ENCODE peak calls at places on chromosomes 3 and 15, in five cellular contexts. N, R, Z, X and F are unnamed samples.

GRCh38 chr15:101608182-101608581 is 44.0 kb downstream of the TM2D3 start:
- DNase-seq in N (no peak), R (no peak), Z (no peak), X (peak; percentile 52), F (no peak)

GRCh38 chr15:58065445-58066041 is at the start of gene ALDH1A2:
- DNase-seq in N (peak; percentile 61), R (peak; percentile 11), Z (no peak), X (peak; percentile 61), F (no peak)

GRCh38 chr3:15015456-15015855 is 49.7 kb downstream of the MRPS25 start:
- DNase-seq in N (no peak), R (no peak), Z (no peak), X (peak; percentile 93), F (no peak)

GRCh38 chr3:197154-197855 is 742 bp downstream of the CHL1 start:
- DNase-seq in N (no peak), R (peak; percentile 9), Z (no peak), X (peak; percentile 55), F (peak; percentile 84)

GRCh38 chr15:52111517-52112202 is 915 bp downstream of the BCL2L10 start:
- DNase-seq in N (no peak), R (no peak), Z (no peak), X (no peak), F (no peak)

GRCh38 chr3:17424137-17424536 is 318.3 kb downstream of the TBC1D5 start:
- DNase-seq in N (no peak), R (no peak), Z (no peak), X (no peak), F (no peak)

GRCh38 chr3:99366663-99367429 is 271.5 kb upstream of the COL8A1 start:
- DNase-seq in N (no peak), R (no peak), Z (no peak), X (no peak), F (no peak)

GRCh38 chr3:13507791-13508339 is 27.8 kb downstream of the HDAC11 start:
- DNase-seq in N (peak; percentile 63), R (no peak), Z (no peak), X (peak; percentile 63), F (no peak)

GRCh38 chr3:196775938-196776337 is 36.3 kb downstream of the PAK2 start:
- DNase-seq in N (no peak), R (no peak), Z (no peak), X (no peak), F (no peak)

GRCh38 chr15:61489571-61489970 is 260.5 kb upstream of the RORA start:
- DNase-seq in N (no peak), R (no peak), Z (no peak), X (no peak), F (no peak)

GRCh38 chr3:37287776-37288175 is 113.4 kb upstream of the LRRFIP2 start:
- DNase-seq in N (no peak), R (no peak), Z (no peak), X (no peak), F (no peak)

GRCh38 chr3:170766253-170766652 is 103.7 kb downstream of the RPL22L1 start:
- DNase-seq in N (no peak), R (no peak), Z (no peak), X (no peak), F (no peak)

GRCh38 chr3:178381971-178382370 is 154.3 kb upstream of the KCNMB2 start:
- DNase-seq in N (no peak), R (no peak), Z (no peak), X (no peak), F (no peak)

GRCh38 chr3:37892917-37893595 is 31.4 kb downstream of the CTDSPL start:
- DNase-seq in N (no peak), R (peak; percentile 29), Z (peak; percentile 52), X (peak; percentile 78), F (no peak)

GRCh38 chr3:159170436-159171003 is 368.7 kb downstream of the MFSD1 start:
- DNase-seq in N (no peak), R (no peak), Z (no peak), X (no peak), F (no peak)

GRCh38 chr3:45067486-45067885 is 41.4 kb downstream of the CLEC3B start:
- DNase-seq in N (no peak), R (no peak), Z (no peak), X (no peak), F (no peak)

GRCh38 chr3:105715372-105715771 is 153.4 kb downstream of the CBLB start:
- DNase-seq in N (no peak), R (no peak), Z (no peak), X (no peak), F (no peak)

GRCh38 chr3:17195192-17195611 is 310.4 kb downstream of the PLCL2 start:
- DNase-seq in N (no peak), R (peak; percentile 63), Z (no peak), X (no peak), F (no peak)

GRCh38 chr15:88016373-88016772 is 240.2 kb downstream of the NTRK3 start:
- DNase-seq in N (no peak), R (no peak), Z (no peak), X (no peak), F (no peak)

GRCh38 chr3:43243590-43244587 is 42.5 kb upstream of the SNRK start:
- DNase-seq in N (no peak), R (no peak), Z (no peak), X (no peak), F (no peak)

GRCh38 chr3:110881069-110881468 is 190.5 kb upstream of the NECTIN3 start:
- DNase-seq in N (no peak), R (peak; percentile 78), Z (peak; percentile 47), X (peak; percentile 54), F (peak; percentile 81)

GRCh38 chr15:46857103-46857502 is 860.2 kb upstream of the SEMA6D start:
- DNase-seq in N (no peak), R (no peak), Z (no peak), X (no peak), F (no peak)

GRCh38 chr3:154071154-154071553 is 50.0 kb upstream of the ARHGEF26 start:
- DNase-seq in N (no peak), R (no peak), Z (no peak), X (no peak), F (no peak)

GRCh38 chr15:85168642-85169173 is 187.1 kb downstream of the PDE8A start:
- DNase-seq in N (no peak), R (peak; percentile 74), Z (no peak), X (no peak), F (no peak)

GRCh38 chr3:170357920-170358854 is 672 bp downstream of the SKIL start:
- DNase-seq in N (peak; percentile 91), R (peak; percentile 81), Z (no peak), X (peak; percentile 94), F (peak; percentile 96)

GRCh38 chr15:57472861-57473260 is 96.6 kb downstream of the CGNL1 start:
- DNase-seq in N (no peak), R (no peak), Z (no peak), X (no peak), F (no peak)

GRCh38 chr15:69574506-69574905 is 121.9 kb downstream of the RPLP1 start:
- DNase-seq in N (no peak), R (no peak), Z (no peak), X (no peak), F (no peak)

GRCh38 chr15:66879511-66879910 is 177.5 kb downstream of the SMAD6 start:
- DNase-seq in N (no peak), R (no peak), Z (no peak), X (no peak), F (peak; percentile 68)

GRCh38 chr3:139937674-139938279 is 2.8 kb downstream of the CLSTN2 start:
- DNase-seq in N (no peak), R (peak; percentile 70), Z (no peak), X (peak; percentile 56), F (peak; percentile 86)

GRCh38 chr15:82828064-82828463 is 18.6 kb downstream of the WHAMM start:
- DNase-seq in N (no peak), R (peak; percentile 36), Z (peak; percentile 96), X (no peak), F (no peak)

GRCh38 chr3:155282416-155283091 is 10.9 kb downstream of the STRIT1 start:
- DNase-seq in N (no peak), R (no peak), Z (no peak), X (no peak), F (no peak)

GRCh38 chr3:41768363-41768762 is 193.5 kb downstream of the ULK4 start:
- DNase-seq in N (no peak), R (no peak), Z (no peak), X (no peak), F (no peak)

GRCh38 chr3:151169700-151170224 is 33.3 kb downstream of the GPR171 start:
- DNase-seq in N (peak; percentile 74), R (no peak), Z (no peak), X (peak; percentile 70), F (peak; percentile 88)

GRCh38 chr3:190825389-190826016 is 37.0 kb downstream of the GMNC start:
- DNase-seq in N (no peak), R (no peak), Z (peak; percentile 63), X (no peak), F (no peak)

GRCh38 chr3:65714138-65714537 is 324.6 kb downstream of the MAGI1 start:
- DNase-seq in N (peak; percentile 69), R (no peak), Z (no peak), X (no peak), F (no peak)

GRCh38 chr15:74431645-74432044 is 2.1 kb downstream of the SEMA7A start:
- DNase-seq in N (no peak), R (no peak), Z (no peak), X (peak; percentile 46), F (no peak)
- H3K4me3 ChIP-seq in N (no peak overlapping the region), R (no peak overlapping the region), Z (no peak overlapping the region), X (no peak overlapping the region), F (no peak overlapping the region)

DNA sequence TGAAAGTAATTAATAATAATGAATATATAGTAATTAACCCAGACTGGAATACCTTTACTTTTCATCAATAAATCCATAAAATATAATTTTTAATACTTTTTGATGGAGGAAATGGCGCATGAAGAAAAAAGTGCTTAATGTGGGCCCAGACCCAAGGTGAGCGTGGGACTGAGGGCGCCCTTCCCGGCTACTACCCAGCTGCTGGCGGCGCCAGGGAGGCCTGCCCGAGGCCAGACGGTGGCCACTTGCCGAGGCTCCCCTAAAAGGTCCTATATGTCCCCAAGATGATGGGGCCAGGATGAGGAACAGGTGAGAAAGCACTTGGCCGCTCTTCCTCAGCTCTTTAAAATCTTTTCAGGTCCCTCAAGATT is 29.1 kb downstream of the CCNL1 start:
- DNase-seq in N (no peak), R (no peak), Z (no peak), X (no peak), F (no peak)
- TF ChIP-seq CTCF in N (no peak), R (no peak), Z (no peak), X (no peak), F (no peak)

GRCh38 chr15:64896371-64897069 is 15.2 kb upstream of the ANKDD1A start:
- DNase-seq in N (no peak), R (no peak), Z (no peak), X (no peak), F (no peak)
- H3K4me3 ChIP-seq in N (no peak overlapping the region), R (no peak overlapping the region), Z (no peak overlapping the region), X (no peak overlapping the region), F (no peak overlapping the region)

GRCh38 chr15:59444980-59445500 is 7.1 kb downstream of the FAM81A start:
- DNase-seq in N (no peak), R (no peak), Z (no peak), X (no peak), F (no peak)
- TF ChIP-seq CTCF in N (no peak), R (no peak), Z (no peak), X (no peak), F (no peak)

GRCh38 chr3:174937488-174937887 is 78.4 kb downstream of the NAALADL2 start:
- DNase-seq in N (no peak), R (no peak), Z (no peak), X (no peak), F (no peak)
- H3K4me3 ChIP-seq in N (no peak overlapping the region), R (no peak overlapping the region), Z (no peak overlapping the region), X (no peak overlapping the region), F (no peak overlapping the region)